ENCODE peak calls at places on chromosomes 12 and 14, in eight cellular contexts. N is A549, H is HepG2, X is SK-N-SH, K is HCT116, U is H1, W is GM12878, S is endothelial cell of umbilical vein. Z is an unnamed sample.

GRCh38 chr12:16062611-16063010 is 151.5 kb downstream of the DERA start:
- DNase-seq in N (no peak), H (no peak), X (no peak), K (no peak), U (no peak), W (no peak), S (no peak), Z (peak)

GRCh38 chr12:43550831-43551270 is 1.2 kb downstream of the ADAMTS20 start:
- DNase-seq in N (no peak), H (no peak), X (peak), K (no peak), U (peak), W (no peak), S (no peak), Z (no peak)

GRCh38 chr14:36520601-36521525 is 831 bp upstream of the NKX2-1 start:
- DNase-seq in N (peak), H (peak), X (peak), K (peak), U (peak), W (no peak), S (peak), Z (peak)

GRCh38 chr12:114981036-114981435 is 297.1 kb upstream of the TBX3 start:
- DNase-seq in N (no peak), H (no peak), X (no peak), K (no peak), U (no peak), W (no peak), S (no peak), Z (no peak)

GRCh38 chr12:94094700-94095099 is 53.7 kb upstream of the PLXNC1 start:
- DNase-seq in N (no peak), H (no peak), X (no peak), K (no peak), U (no peak), W (no peak), S (no peak), Z (no peak)

GRCh38 chr14:81589381-81590065 is 55.9 kb upstream of the SEL1L start:
- DNase-seq in N (peak), H (no peak), X (no peak), K (no peak), U (no peak), W (no peak), S (no peak), Z (peak)

GRCh38 chr12:101847325-101847724 is 16.6 kb upstream of the GNPTAB start:
- DNase-seq in N (no peak), H (no peak), X (no peak), K (no peak), U (no peak), W (no peak), S (no peak), Z (no peak)

GRCh38 chr14:101118746-101119610 is 215.5 kb upstream of the RTL1 start:
- DNase-seq in N (no peak), H (no peak), X (peak), K (no peak), U (peak), W (no peak), S (no peak), Z (no peak)

GRCh38 chr14:94622653-94623421 is 10.6 kb downstream of the SERPINA3 start:
- DNase-seq in N (no peak), H (no peak), X (no peak), K (no peak), U (no peak), W (no peak), S (no peak), Z (no peak)

GRCh38 chr14:73759183-73759713 is 45.1 kb upstream of the PNMA1 start:
- DNase-seq in N (no peak), H (no peak), X (peak), K (no peak), U (no peak), W (no peak), S (peak), Z (peak)

GRCh38 chr14:32078030-32078793 is 1.1 kb downstream of the ARHGAP5 start:
- DNase-seq in N (peak), H (peak), X (peak), K (no peak), U (no peak), W (no peak), S (peak), Z (peak)

GRCh38 chr12:122423258-122424165 is 1.0 kb upstream of the CLIP1 start:
- DNase-seq in N (peak), H (peak), X (peak), K (peak), U (peak), W (no peak), S (peak), Z (peak)

GRCh38 chr12:80116735-80117134 is 17.4 kb downstream of the OTOGL start:
- DNase-seq in N (no peak), H (no peak), X (no peak), K (no peak), U (no peak), W (no peak), S (no peak), Z (no peak)

GRCh38 chr12:105992849-105993740 is 145.7 kb downstream of the NUAK1 start:
- DNase-seq in N (no peak), H (no peak), X (no peak), K (no peak), U (no peak), W (no peak), S (no peak), Z (no peak)

GRCh38 chr12:122067966-122068365 is 10.6 kb upstream of the MLXIP start:
- DNase-seq in N (no peak), H (no peak), X (no peak), K (no peak), U (no peak), W (peak), S (peak), Z (peak)

GRCh38 chr14:50062438-50063039 is 53.8 kb downstream of the VCPKMT start:
- DNase-seq in N (peak), H (peak), X (peak), K (peak), U (no peak), W (peak), S (peak), Z (peak)

GRCh38 chr12:120536064-120536791 is 2.1 kb downstream of the RNF10 start:
- DNase-seq in N (no peak), H (peak), X (no peak), K (no peak), U (no peak), W (no peak), S (peak), Z (no peak)

GRCh38 chr12:118448341-118448740 is 72.0 kb downstream of the SUDS3 start:
- DNase-seq in N (no peak), H (no peak), X (no peak), K (no peak), U (no peak), W (no peak), S (no peak), Z (no peak)

GRCh38 chr12:102992720-102993119 is 35.2 kb downstream of the ASCL1 start:
- DNase-seq in N (no peak), H (no peak), X (no peak), K (no peak), U (no peak), W (peak), S (no peak), Z (no peak)

GRCh38 chr12:57724936-57725740 is 13.4 kb downstream of the AGAP2 start:
- DNase-seq in N (no peak), H (no peak), X (no peak), K (no peak), U (peak), W (no peak), S (no peak), Z (no peak)

GRCh38 chr12:65494537-65494936 is 216.1 kb downstream of the MSRB3 start:
- DNase-seq in N (peak), H (peak), X (no peak), K (peak), U (no peak), W (no peak), S (no peak), Z (no peak)

GRCh38 chr14:36028218-36028617 is 148.3 kb downstream of the PTCSC3 start:
- DNase-seq in N (peak), H (no peak), X (no peak), K (no peak), U (no peak), W (no peak), S (no peak), Z (peak)

GRCh38 chr14:51283402-51283825 is 43.4 kb downstream of the TMX1 start:
- DNase-seq in N (peak), H (peak), X (peak), K (peak), U (no peak), W (no peak), S (peak), Z (peak)

GRCh38 chr12:14418526-14418925 is 53.0 kb downstream of the ATF7IP start:
- DNase-seq in N (no peak), H (no peak), X (peak), K (no peak), U (no peak), W (no peak), S (peak), Z (no peak)
- H3K4me3 ChIP-seq in N (no peak), H (no peak), X (peak), K (no peak), U (no peak), W (no peak), S (no peak), Z (no peak)

GRCh38 chr12:18752280-18752920 is 14.5 kb downstream of the CAPZA3 start:
- DNase-seq in N (peak), H (no peak), X (no peak), K (no peak), U (no peak), W (no peak), S (no peak), Z (no peak)

GRCh38 chr12:18751866-18752265 is 13.9 kb downstream of the CAPZA3 start:
- DNase-seq in N (no peak), H (no peak), X (no peak), K (no peak), U (no peak), W (no peak), S (no peak), Z (no peak)

GRCh38 chr12:18753481-18754117 is 15.7 kb downstream of the CAPZA3 start:
- DNase-seq in N (no peak), H (no peak), X (no peak), K (no peak), U (peak), W (no peak), S (no peak), Z (no peak)

GRCh38 chr12:18754118-18754707 is 16.3 kb downstream of the CAPZA3 start:
- DNase-seq in N (no peak), H (no peak), X (no peak), K (no peak), U (no peak), W (no peak), S (no peak), Z (no peak)

GRCh38 chr12:18752947-18753346 is 15.0 kb downstream of the CAPZA3 start:
- DNase-seq in N (no peak), H (no peak), X (no peak), K (no peak), U (no peak), W (no peak), S (no peak), Z (no peak)
- TF ChIP-seq MAX in N (no peak), H (no peak), X (no peak), K (no peak), U (no peak), W (no peak), S (no peak), Z (no peak)

GRCh38 chr14:103127356-103127755 is 4.1 kb downstream of the TNFAIP2 start:
- DNase-seq in N (no peak), H (no peak), X (no peak), K (no peak), U (peak), W (no peak), S (no peak), Z (no peak)
- H3K4me3 ChIP-seq in N (peak), H (no peak), X (no peak), K (no peak), U (no peak), W (no peak), S (no peak), Z (no peak)

GRCh38 chr12:5068126-5068525 is 24.4 kb downstream of the KCNA5 start:
- DNase-seq in N (no peak), H (no peak), X (no peak), K (no peak), U (no peak), W (no peak), S (no peak), Z (no peak)
- TF ChIP-seq MAX in N (no peak), H (no peak), X (no peak), K (no peak), U (no peak), W (no peak), S (no peak), Z (no peak)

GRCh38 chr12:47832263-47832933 is 12.7 kb upstream of the HDAC7 start:
- DNase-seq in N (no peak), H (no peak), X (no peak), K (no peak), U (no peak), W (no peak), S (no peak), Z (no peak)

GRCh38 chr12:47829584-47829983 is 9.9 kb upstream of the HDAC7 start:
- DNase-seq in N (no peak), H (no peak), X (no peak), K (no peak), U (no peak), W (no peak), S (no peak), Z (no peak)

GRCh38 chr12:47828008-47828966 is 8.6 kb upstream of the HDAC7 start:
- DNase-seq in N (no peak), H (no peak), X (peak), K (no peak), U (no peak), W (no peak), S (no peak), Z (no peak)

GRCh38 chr12:47825239-47825639 is 5.5 kb upstream of the HDAC7 start:
- DNase-seq in N (peak), H (no peak), X (no peak), K (no peak), U (no peak), W (no peak), S (no peak), Z (no peak)

DNA sequence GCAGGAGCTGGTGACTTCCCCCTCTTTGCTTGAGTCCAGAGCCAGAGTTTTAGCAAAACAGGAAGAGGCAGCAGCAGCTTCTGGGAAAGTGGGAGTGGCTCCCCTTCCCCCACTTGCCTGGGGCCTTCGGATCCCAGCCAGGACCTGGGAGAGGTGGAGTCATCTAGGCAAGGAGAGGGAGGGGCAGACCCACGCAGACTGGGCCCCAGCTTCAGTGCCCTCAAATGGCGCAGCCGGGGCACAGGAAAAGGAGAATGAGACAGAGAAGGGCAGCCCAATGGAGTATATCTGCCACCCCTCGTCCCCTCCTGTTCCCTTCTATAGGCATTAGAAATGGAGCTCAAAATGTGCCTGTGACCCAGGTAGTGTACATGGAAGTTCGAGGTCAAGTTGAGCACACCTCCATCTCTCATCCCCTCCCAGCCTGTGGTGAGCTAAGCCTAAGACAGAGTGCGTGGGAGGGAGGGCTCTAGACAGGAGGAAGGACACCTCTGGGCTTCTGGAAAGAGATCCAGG is 9.3 kb upstream of the HDAC7 start:
- DNase-seq in N (peak), H (no peak), X (peak), K (peak), U (no peak), W (no peak), S (peak), Z (peak)
- H3K4me3 ChIP-seq in N (no peak), H (peak), X (no peak), K (peak), U (no peak), W (no peak), S (no peak), Z (no peak)

GRCh38 chr12:113222730-113223531 is 1.7 kb downstream of the TPCN1 start:
- DNase-seq in N (peak), H (peak), X (no peak), K (no peak), U (no peak), W (no peak), S (peak), Z (peak)

GRCh38 chr12:113221181-113221996 is at the start of gene TPCN1:
- DNase-seq in N (peak), H (peak), X (peak), K (peak), U (peak), W (peak), S (peak), Z (peak)

GRCh38 chr12:113224955-113225354 is 3.7 kb downstream of the TPCN1 start:
- DNase-seq in N (no peak), H (no peak), X (no peak), K (no peak), U (no peak), W (no peak), S (no peak), Z (no peak)

GRCh38 chr12:113221997-113222729 is 899 bp downstream of the TPCN1 start:
- DNase-seq in N (no peak), H (no peak), X (no peak), K (no peak), U (peak), W (no peak), S (peak), Z (peak)

DNA sequence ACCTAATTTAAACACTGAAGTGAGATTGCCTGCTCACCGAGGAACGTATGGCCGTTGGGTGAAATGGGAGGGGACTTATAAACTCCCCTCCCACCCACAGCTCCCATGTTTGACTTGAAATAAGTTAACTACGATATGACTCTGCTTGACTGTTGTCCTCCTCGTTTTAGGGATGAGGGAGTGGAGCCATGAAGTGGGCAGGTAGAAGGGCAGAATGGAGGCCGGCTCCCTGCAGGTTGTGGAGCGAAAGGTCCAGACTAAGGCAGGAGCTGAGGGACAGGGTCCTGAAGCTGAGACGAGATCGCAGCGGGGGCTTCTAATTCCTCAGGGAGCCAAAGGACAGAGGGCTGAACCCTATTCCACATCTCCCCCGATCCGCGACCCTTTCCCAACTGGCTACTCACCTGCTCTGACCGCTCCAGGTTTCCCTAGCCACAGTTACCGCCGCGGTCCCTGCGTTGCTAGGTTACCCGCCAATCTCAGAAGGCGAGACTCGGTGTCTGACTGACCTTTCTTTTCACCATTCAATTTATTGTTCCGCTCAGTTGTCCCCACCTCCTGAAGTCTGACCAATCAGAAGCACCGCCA is 577 bp upstream of the TPCN1 start:
- DNase-seq in N (peak), H (no peak), X (no peak), K (no peak), U (no peak), W (no peak), S (no peak), Z (peak)
- TF ChIP-seq MAX in N (no peak), H (no peak), X (no peak), K (no peak), U (no peak), W (peak), S (no peak), Z (no peak)

Z was measured in NB4.